ENCODE peak calls at places on chromosomes 6 and 20, in eight cellular contexts. P is AG09319, T is NCI-H2081, C is COR-L47, L is foreskin keratinocyte, G is SK-N-DZ, D is DMS153, K is cardiac fibroblast. Y is an unnamed sample.

GRCh38 chr6:98828210-98828798 is 6.1 kb upstream of the POU3F2 start:
- DNase-seq in T (peak), C (no peak), P (no peak), D (peak), L (no peak), G (no peak), K (no peak), Y (no peak)

GRCh38 chr20:1423625-1424106 is 30.8 kb upstream of the FKBP1A start:
- DNase-seq in K (peak), G (peak), C (peak), T (peak), L (no peak), P (no peak), D (peak), Y (no peak)

GRCh38 chr6:150689900-150690590 is 90.4 kb downstream of the PLEKHG1 start:
- DNase-seq in D (no peak), C (no peak), T (no peak), G (no peak), L (no peak), P (no peak), K (no peak), Y (no peak)

GRCh38 chr6:142613981-142614380 is 312.2 kb downstream of the ADGRG6 start:
- DNase-seq in C (no peak), G (no peak), D (no peak), T (no peak), P (no peak), K (no peak), L (no peak), Y (no peak)

GRCh38 chr6:25041676-25042598 is 106.2 kb upstream of the RIPOR2 start:
- DNase-seq in L (no peak), C (no peak), P (no peak), T (peak), G (no peak), K (no peak), D (peak), Y (no peak)

GRCh38 chr6:73382462-73383113 is 12.0 kb upstream of the DDX43 start:
- DNase-seq in C (no peak), P (no peak), L (peak), D (no peak), T (no peak), G (no peak), K (no peak), Y (no peak)

GRCh38 chr6:84182001-84182400 is 45.4 kb downstream of the CEP162 start:
- DNase-seq in P (no peak), G (no peak), C (no peak), D (no peak), T (no peak), K (no peak), L (no peak), Y (no peak)

GRCh38 chr6:37516076-37516919 is 16.6 kb upstream of the CCDC167 start:
- DNase-seq in K (no peak), P (no peak), L (no peak), G (peak), T (peak), D (peak), C (peak), Y (peak)

Y was measured in activated CD4-positive, CD25-positive, alpha-beta regulatory T cell.